ENCODE peak calls at places on chromosomes 16 and 17, in seven cellular contexts. J is RWPE1, V is natural killer cell, D is prostate gland, I is adrenal gland, B is IMR-90, K is tibial artery. G is an unnamed sample.

GRCh38 chr17:82826211-82826610 is 13.6 kb downstream of the ZNF750 start:
- DNase-seq in J (no peak), V (no peak), D (no peak), I (no peak), B (no peak), K (no peak), G (no peak)

GRCh38 chr17:47705536-47706481 is 11.8 kb downstream of the TBKBP1 start:
- DNase-seq in J (no peak), V (no peak), D (no peak), I (no peak), B (no peak), K (no peak), G (no peak)

GRCh38 chr16:54446639-54447038 is 160.1 kb upstream of the IRX3 start:
- DNase-seq in J (peak), V (no peak), D (peak), I (peak), B (no peak), K (peak), G (no peak)

GRCh38 chr17:32298721-32299578 is 33.3 kb downstream of the RHBDL3 start:
- DNase-seq in J (no peak), V (no peak), D (peak), I (no peak), B (no peak), K (no peak), G (no peak)

GRCh38 chr16:85422374-85423185 is 190.5 kb upstream of the GSE1 start:
- DNase-seq in J (peak), V (no peak), D (peak), I (no peak), B (no peak), K (peak), G (no peak)

GRCh38 chr16:55842369-55843104 is 9.6 kb upstream of the CES1 start:
- DNase-seq in J (peak), V (no peak), D (peak), I (peak), B (peak), K (no peak), G (no peak)

GRCh38 chr17:72945468-72945867 is 147.0 kb downstream of the SLC39A11 start:
- DNase-seq in J (no peak), V (no peak), D (no peak), I (no peak), B (no peak), K (no peak), G (no peak)

GRCh38 chr17:46818319-46818928 is at the start of gene WNT3:
- DNase-seq in J (peak), V (no peak), D (no peak), I (no peak), B (no peak), K (no peak), G (no peak)

GRCh38 chr17:8825802-8826201 is 26.6 kb upstream of the MFSD6L start:
- DNase-seq in J (no peak), V (no peak), D (no peak), I (no peak), B (no peak), K (no peak), G (no peak)

GRCh38 chr16:50120732-50121131 is 32.4 kb upstream of the TENT4B start:
- DNase-seq in J (no peak), V (no peak), D (no peak), I (no peak), B (no peak), K (no peak), G (no peak)

GRCh38 chr17:9120471-9120870 is 99.2 kb downstream of the NTN1 start:
- DNase-seq in J (no peak), V (no peak), D (no peak), I (no peak), B (no peak), K (no peak), G (no peak)

DNA sequence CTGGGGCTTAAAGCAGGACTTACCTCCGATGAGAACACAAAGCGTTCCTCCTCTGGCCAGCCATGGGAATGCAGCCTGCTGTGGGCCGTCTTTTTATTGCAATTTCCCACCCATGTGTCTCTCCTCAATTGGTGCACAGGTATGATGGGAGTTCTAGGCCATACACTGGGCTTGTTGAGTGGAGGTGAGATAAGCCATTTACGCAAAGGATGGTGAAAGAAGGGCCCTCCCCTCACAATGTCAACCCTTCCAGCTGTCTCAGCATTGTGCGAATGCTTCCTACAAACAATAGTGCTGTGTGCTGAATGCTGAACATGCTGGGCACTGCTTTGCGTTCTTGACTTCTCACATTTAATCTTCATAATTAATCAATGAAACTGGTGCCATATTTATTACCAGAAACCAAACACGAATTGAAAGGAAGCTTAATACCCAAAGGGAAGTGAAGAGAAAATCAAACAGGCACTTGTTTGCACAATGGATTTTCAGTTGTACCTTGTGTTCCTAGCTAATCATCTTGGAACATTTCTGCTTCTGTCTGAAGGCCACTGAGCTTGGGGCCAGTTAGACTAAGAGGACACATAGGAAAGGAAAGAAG is at the start of gene GP2:
- DNase-seq in J (no peak), V (no peak), D (peak), I (no peak), B (no peak), K (no peak), G (no peak)
- TF ChIP-seq CTCF in J (no peak), V (no peak), D (no peak), I (no peak), B (no peak), K (no peak), G (peak)

DNA sequence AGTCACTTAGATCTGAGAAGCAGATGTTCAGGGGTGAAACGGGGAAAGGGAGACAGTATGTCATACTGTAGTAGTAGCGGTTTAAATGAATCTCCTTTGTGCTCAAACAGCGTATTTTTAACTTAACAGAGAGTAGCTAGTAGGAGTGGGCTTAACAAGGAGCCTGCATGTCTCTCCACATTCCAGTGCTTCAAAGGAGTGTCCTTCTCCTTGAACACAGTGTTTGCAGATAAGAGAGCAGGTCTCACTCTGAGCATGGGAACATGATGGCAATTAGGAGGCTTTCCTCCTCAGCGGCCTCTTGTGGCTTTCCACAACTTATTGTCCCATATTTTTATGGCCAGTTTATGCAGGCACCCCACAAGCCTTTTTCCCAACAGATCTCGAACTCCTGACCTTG is 29.9 kb downstream of the TVP23A start:
- DNase-seq in J (no peak), V (no peak), D (no peak), I (no peak), B (no peak), K (no peak), G (no peak)
- TF ChIP-seq CTCF in J (no peak), V (no peak), D (no peak), I (no peak), B (no peak), K (no peak), G (no peak)

GRCh38 chr17:688100-688989 is 26.3 kb downstream of the VPS53 start:
- DNase-seq in J (no peak), V (no peak), D (no peak), I (no peak), B (peak), K (no peak), G (no peak)
- TF ChIP-seq CTCF in J (no peak), V (no peak), D (no peak), I (peak), B (peak), K (no peak), G (peak)

GRCh38 chr16:81403208-81403600 is 41.4 kb upstream of the CMIP start:
- DNase-seq in J (no peak), V (no peak), D (no peak), I (no peak), B (no peak), K (no peak), G (no peak)
- TF ChIP-seq CTCF in J (no peak), V (no peak), D (no peak), I (no peak), B (no peak), K (no peak), G (no peak)

DNA sequence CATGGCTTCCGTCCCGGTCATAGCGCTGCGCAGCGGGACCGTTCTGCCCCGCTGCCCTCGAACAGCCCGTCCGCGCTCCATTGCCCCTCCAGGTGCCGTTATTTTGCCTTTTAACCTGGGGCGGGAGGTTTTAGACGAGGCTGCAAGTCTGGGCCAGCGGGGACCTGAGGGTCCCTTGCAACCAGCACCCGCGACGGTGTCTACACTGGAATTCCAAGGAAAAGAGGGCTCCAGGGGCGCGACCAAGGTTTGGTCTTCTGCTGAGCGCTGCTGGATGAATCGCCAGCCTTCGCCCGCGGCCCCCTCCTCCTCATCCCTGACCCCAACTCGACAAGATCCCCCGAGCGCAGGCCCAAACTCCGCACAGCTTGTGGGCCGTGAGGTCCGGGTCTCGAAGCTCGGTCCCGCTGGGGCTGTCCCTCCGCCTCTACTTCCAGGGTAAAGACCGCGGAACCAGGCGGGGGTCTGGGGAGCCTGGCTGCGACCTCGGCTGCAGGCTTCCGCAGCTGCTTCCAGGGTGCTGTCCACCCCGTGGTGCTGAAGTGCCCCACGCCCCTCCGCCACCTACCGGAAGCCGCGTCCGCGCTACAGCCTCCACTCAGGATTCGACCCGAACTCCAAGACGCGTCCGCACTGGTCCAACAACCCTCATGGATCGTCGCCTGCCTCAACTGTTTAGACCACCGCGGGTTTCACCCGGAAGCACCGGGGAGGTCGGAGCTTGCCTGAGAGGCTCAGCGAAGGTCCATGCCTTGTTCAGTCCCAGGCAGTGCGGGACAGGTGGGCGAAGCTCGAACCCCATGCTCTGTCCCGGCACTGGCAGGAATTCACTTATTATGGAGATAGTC is 10.1 kb upstream of the CA4 start:
- DNase-seq in J (peak), V (peak), D (peak), I (peak), B (peak), K (peak), G (peak)
- TF ChIP-seq CTCF in J (peak), V (peak), D (peak), I (peak), B (peak), K (peak), G (peak)

DNA sequence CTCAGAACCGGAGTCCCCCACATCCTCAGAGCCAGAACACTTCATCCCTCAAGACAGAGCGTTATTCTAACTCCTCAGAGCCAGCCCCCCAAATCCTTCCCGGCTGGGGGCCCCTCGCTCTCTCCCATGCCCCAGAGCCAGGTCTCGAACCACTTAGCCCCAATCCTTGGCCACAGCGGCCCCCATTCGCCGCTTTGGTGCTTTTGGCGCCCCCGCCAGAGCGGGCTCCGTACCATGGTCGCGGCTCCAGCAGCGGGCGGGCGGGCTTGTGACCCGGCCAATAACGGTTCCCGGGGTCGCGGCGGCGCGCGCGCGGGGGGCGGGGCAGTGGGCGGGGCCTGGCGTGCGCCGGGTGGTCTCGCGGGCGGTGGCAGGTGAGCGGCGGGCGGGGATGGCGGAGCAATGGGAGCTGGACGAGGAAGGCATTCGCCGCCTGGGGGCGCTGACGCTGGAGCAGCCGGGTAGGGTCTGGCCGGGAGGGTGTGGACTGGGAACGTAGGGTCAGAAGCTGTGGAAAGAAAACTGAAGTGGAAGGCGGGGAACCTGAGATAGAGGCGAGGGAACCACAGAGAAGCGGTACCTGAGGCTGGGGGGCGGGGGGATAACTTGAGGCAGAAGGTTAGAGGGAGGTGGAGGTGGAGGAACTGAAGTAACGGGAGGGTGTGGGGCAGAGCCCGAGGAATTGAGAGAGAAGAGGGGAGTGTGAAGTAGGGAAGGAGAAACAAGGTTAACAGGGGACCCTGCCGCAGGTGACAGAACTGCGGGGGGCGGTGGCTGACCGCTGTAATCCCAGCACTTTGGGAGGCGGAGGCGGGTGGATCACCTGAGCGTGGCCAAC is at the start of the genes KCTD19 and LRRC36:
- DNase-seq in J (no peak), V (peak), D (peak), I (peak), B (no peak), K (peak), G (peak)
- TF ChIP-seq CTCF in J (peak), V (no peak), D (no peak), I (peak), B (peak), K (no peak), G (peak)

GRCh38 chr17:14057591-14057990 is 11.7 kb upstream of the COX10 start:
- DNase-seq in J (no peak), V (no peak), D (no peak), I (no peak), B (no peak), K (no peak), G (no peak)

GRCh38 chr17:14060706-14061105 is 8.6 kb upstream of the COX10 start:
- DNase-seq in J (no peak), V (no peak), D (no peak), I (no peak), B (no peak), K (no peak), G (no peak)

GRCh38 chr17:14067347-14067746 is 2.0 kb upstream of the COX10 start:
- DNase-seq in J (no peak), V (no peak), D (no peak), I (no peak), B (no peak), K (no peak), G (no peak)

GRCh38 chr17:14058051-14058450 is 11.3 kb upstream of the COX10 start:
- DNase-seq in J (no peak), V (no peak), D (no peak), I (no peak), B (peak), K (no peak), G (no peak)

DNA sequence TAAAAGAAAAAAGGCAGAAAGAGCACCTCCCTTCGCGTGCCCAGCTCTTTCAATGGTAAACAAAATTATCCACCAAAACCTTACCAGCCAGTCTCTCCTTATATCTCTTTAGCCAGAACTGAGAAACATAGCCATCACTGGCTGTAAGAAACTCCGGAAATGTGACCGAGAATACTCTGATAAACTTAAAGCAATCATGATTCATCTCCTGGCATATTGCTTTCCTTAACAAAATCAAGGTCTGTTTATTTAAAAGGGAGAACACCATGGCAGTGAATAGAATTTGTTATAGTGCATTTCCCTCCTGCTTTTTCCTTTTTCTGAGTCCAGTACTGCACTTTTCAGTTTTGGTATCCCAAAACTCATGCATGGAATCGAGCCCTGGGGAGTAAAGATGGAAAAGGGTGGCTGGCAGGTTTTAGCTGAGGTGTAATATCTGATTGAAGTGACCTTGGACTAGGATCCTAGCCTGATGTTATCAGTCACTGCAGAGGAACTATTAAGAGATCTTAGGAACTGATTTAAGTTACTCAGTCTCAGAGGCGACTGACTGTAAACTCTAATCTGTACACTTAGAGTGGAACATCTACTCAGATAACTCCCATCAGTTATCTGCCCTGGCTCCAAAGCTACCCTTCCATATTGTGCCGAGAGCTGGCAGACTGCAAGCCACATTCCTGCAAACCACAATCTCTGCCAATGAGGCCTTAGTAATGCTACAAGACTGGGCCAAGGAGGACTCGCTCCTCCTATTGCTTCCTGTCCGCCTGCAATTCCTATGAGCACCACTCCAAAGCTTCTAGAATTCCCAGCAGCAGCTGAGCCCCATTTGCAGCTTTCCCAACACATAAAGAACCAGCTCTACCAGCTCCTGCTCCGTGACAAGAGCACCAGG is 7.4 kb upstream of the COX10 start:
- DNase-seq in J (peak), V (no peak), D (peak), I (peak), B (peak), K (no peak), G (no peak)
- TF ChIP-seq CTCF in J (no peak), V (no peak), D (no peak), I (no peak), B (peak), K (no peak), G (no peak)

GRCh38 chr17:38967290-38967738 is at the start of gene FBXO47:
- DNase-seq in J (peak), V (peak), D (peak), I (peak), B (peak), K (peak), G (no peak)
- TF ChIP-seq CTCF in J (no peak), V (no peak), D (no peak), I (no peak), B (no peak), K (peak), G (peak)